ENCODE peak calls at places on chromosomes 13 and 19, in ten cellular contexts. R is stomach, J is IMR-90, T is BJ, V is fibroblast of pulmonary artery, D is NCI-H446, X is EL, H is HFFc6, S is bronchial epithelial cell, N is NCI-H1417. B is an unnamed sample.

GRCh38 chr19:45886427-45887310 is 728 bp upstream of the IRF2BP1 start:
- DNase-seq in R (peak; percentile 93), J (peak; percentile 92), T (peak; percentile 49), V (peak; percentile 95), D (peak; percentile 93), X (peak; percentile 93), H (peak; percentile 88), S (peak; percentile 84), N (peak; percentile 93), B (peak; percentile 92)

GRCh38 chr19:4952945-4953344 is 16.0 kb upstream of the KDM4B start:
- DNase-seq in R (no peak), J (no peak), T (no peak), V (no peak), D (no peak), X (no peak), H (no peak), S (no peak), N (no peak), B (no peak)

GRCh38 chr13:50810998-50811397 is 32.5 kb downstream of the DLEU7 start:
- DNase-seq in R (no peak), J (no peak), T (no peak), V (no peak), D (no peak), X (no peak), H (no peak), S (no peak), N (no peak), B (no peak)

GRCh38 chr13:98457053-98457452 is 119.9 kb downstream of the STK24 start:
- DNase-seq in R (no peak), J (no peak), T (no peak), V (no peak), D (no peak), X (no peak), H (no peak), S (no peak), N (peak; percentile 57), B (no peak)

GRCh38 chr13:51282322-51282721 is 57.2 kb upstream of the SERPINE3 start:
- DNase-seq in R (peak; percentile 65), J (no peak), T (no peak), V (no peak), D (no peak), X (no peak), H (no peak), S (no peak), N (peak; percentile 23), B (peak; percentile 22)

GRCh38 chr13:51689597-51689996 is 105.3 kb downstream of the WDFY2 start:
- DNase-seq in R (no peak), J (no peak), T (no peak), V (peak; percentile 46), D (no peak), X (no peak), H (no peak), S (no peak), N (peak; percentile 39), B (no peak)

GRCh38 chr13:48775285-48775684 is 121.6 kb downstream of the CYSLTR2 start:
- DNase-seq in R (no peak), J (peak; percentile 65), T (peak; percentile 62), V (no peak), D (no peak), X (peak; percentile 32), H (peak; percentile 60), S (no peak), N (no peak), B (peak; percentile 13)

GRCh38 chr13:21402586-21403307 is 56.4 kb downstream of the ZDHHC20 start:
- DNase-seq in R (no peak), J (peak; percentile 71), T (no peak), V (peak; percentile 30), D (no peak), X (peak; percentile 55), H (peak; percentile 40), S (peak; percentile 68), N (no peak), B (no peak)

GRCh38 chr19:4379383-4380253 is 20.7 kb downstream of the SH3GL1 start:
- DNase-seq in R (peak; percentile 82), J (peak; percentile 59), T (no peak), V (peak; percentile 73), D (no peak), X (peak; percentile 41), H (no peak), S (peak; percentile 98), N (no peak), B (no peak)

GRCh38 chr19:19224852-19225494 is 13.2 kb downstream of the NCAN start:
- DNase-seq in R (peak; percentile 75), J (peak; percentile 44), T (no peak), V (peak; percentile 61), D (peak; percentile 59), X (peak; percentile 77), H (peak; percentile 39), S (peak; percentile 45), N (no peak), B (peak; percentile 80)

GRCh38 chr19:342801-343421 is 1.7 kb downstream of the MIER2 start:
- DNase-seq in R (peak; percentile 51), J (peak; percentile 93), T (peak; percentile 35), V (peak; percentile 90), D (no peak), X (peak; percentile 94), H (peak; percentile 84), S (peak; percentile 75), N (no peak), B (peak; percentile 97)

GRCh38 chr19:6065685-6066365 is 44.5 kb downstream of the RFX2 start:
- DNase-seq in R (no peak), J (peak; percentile 30), T (no peak), V (peak; percentile 60), D (no peak), X (no peak), H (no peak), S (peak; percentile 56), N (peak; percentile 95), B (peak; percentile 53)

GRCh38 chr19:21496876-21497275 is 8.5 kb upstream of the ZNF429 start:
- DNase-seq in R (no peak), J (no peak), T (no peak), V (no peak), D (no peak), X (no peak), H (no peak), S (no peak), N (no peak), B (no peak)

GRCh38 chr13:50733392-50733791 is 110.1 kb downstream of the DLEU7 start:
- DNase-seq in R (no peak), J (no peak), T (no peak), V (no peak), D (no peak), X (no peak), H (no peak), S (no peak), N (no peak), B (no peak)

GRCh38 chr19:51341976-51342580 is at the start of gene VSIG10L:
- DNase-seq in R (no peak), J (no peak), T (no peak), V (no peak), D (no peak), X (no peak), H (no peak), S (no peak), N (no peak), B (no peak)

GRCh38 chr19:16283103-16283469 is 41.5 kb upstream of the KLF2 start:
- DNase-seq in R (no peak), J (no peak), T (no peak), V (no peak), D (no peak), X (no peak), H (no peak), S (no peak), N (no peak), B (no peak)

GRCh38 chr13:98570929-98571372 is 6.0 kb downstream of the STK24 start:
- DNase-seq in R (peak; percentile 43), J (no peak), T (no peak), V (no peak), D (no peak), X (no peak), H (no peak), S (peak; percentile 86), N (no peak), B (peak; percentile 61)

GRCh38 chr19:51259348-51260245 is 8.7 kb downstream of the SIGLECL1 start:
- DNase-seq in R (no peak), J (peak; percentile 22), T (no peak), V (peak; percentile 43), D (peak; percentile 39), X (peak; percentile 31), H (peak; percentile 4), S (peak; percentile 17), N (peak; percentile 22), B (peak; percentile 7)

GRCh38 chr13:40306817-40307216 is 359.6 kb downstream of the FOXO1 start:
- DNase-seq in R (no peak), J (no peak), T (no peak), V (no peak), D (no peak), X (no peak), H (no peak), S (peak; percentile 51), N (no peak), B (no peak)

GRCh38 chr19:45115809-45116615 is 23.0 kb downstream of the PPP1R37 start:
- DNase-seq in R (no peak), J (no peak), T (no peak), V (no peak), D (no peak), X (no peak), H (no peak), S (no peak), N (peak; percentile 40), B (no peak)

GRCh38 chr13:67299072-67299635 is 69.0 kb upstream of the PCDH9 start:
- DNase-seq in R (no peak), J (peak; percentile 91), T (peak; percentile 36), V (peak; percentile 94), D (peak; percentile 10), X (peak; percentile 62), H (peak; percentile 8), S (peak; percentile 88), N (no peak), B (peak; percentile 0)

GRCh38 chr19:57576661-57577060 is 2.0 kb downstream of the ZNF416 start:
- DNase-seq in R (no peak), J (no peak), T (no peak), V (no peak), D (no peak), X (no peak), H (no peak), S (no peak), N (no peak), B (no peak)

GRCh38 chr19:44925114-44925891 is 10.9 kb downstream of the APOC1 start:
- DNase-seq in R (peak; percentile 52), J (peak; percentile 49), T (no peak), V (peak; percentile 88), D (peak; percentile 32), X (peak; percentile 72), H (no peak), S (no peak), N (no peak), B (no peak)

GRCh38 chr13:24672141-24673132 is 7.8 kb upstream of the ATP12A start:
- DNase-seq in R (no peak), J (no peak), T (no peak), V (no peak), D (no peak), X (no peak), H (no peak), S (no peak), N (peak; percentile 43), B (no peak)

GRCh38 chr13:106152047-106152446 is 383.4 kb downstream of the EFNB2 start:
- DNase-seq in R (no peak), J (no peak), T (no peak), V (no peak), D (no peak), X (no peak), H (no peak), S (peak; percentile 66), N (no peak), B (no peak)

GRCh38 chr13:82275644-82276043 is 1606.6 kb downstream of the SLITRK1 start:
- DNase-seq in R (no peak), J (no peak), T (no peak), V (no peak), D (no peak), X (no peak), H (no peak), S (no peak), N (no peak), B (no peak)

GRCh38 chr13:99043700-99044300 is 65.9 kb upstream of the DOCK9 start:
- DNase-seq in R (no peak), J (no peak), T (peak; percentile 36), V (no peak), D (no peak), X (peak; percentile 26), H (peak; percentile 84), S (no peak), N (no peak), B (peak; percentile 90)

GRCh38 chr19:46015961-46016425 is 6.9 kb downstream of the PGLYRP1 start:
- DNase-seq in R (no peak), J (no peak), T (no peak), V (no peak), D (peak; percentile 20), X (no peak), H (no peak), S (no peak), N (no peak), B (no peak)

B was measured in SJSA1.